ENCODE peak calls at places on chromosome 16, in four cellular contexts. T is HCT116, S is upper lobe of left lung, N is Panc1. X is an unnamed sample.

GRCh38 chr16:21937387-21937829 is 15.8 kb upstream of the UQCRC2 start:
- DNase-seq in S (no peak), T (no peak), N (no peak), X (no peak)

GRCh38 chr16:81921415-81921814 is 89.9 kb downstream of the SDR42E1 start:
- DNase-seq in S (no peak), T (no peak), N (no peak), X (peak)

GRCh38 chr16:69497876-69498596 is 67.7 kb upstream of the NFAT5 start:
- DNase-seq in N (no peak), S (no peak), T (no peak), X (no peak)

GRCh38 chr16:47026947-47027346 is 53.5 kb upstream of the DNAJA2 start:
- DNase-seq in T (no peak), N (no peak), S (no peak), X (no peak)

GRCh38 chr16:86881118-86881510 is 302.8 kb downstream of the FOXL1 start:
- DNase-seq in N (no peak), T (no peak), S (no peak), X (no peak)

GRCh38 chr16:57049678-57050077 is 42.7 kb upstream of the CPNE2 start:
- DNase-seq in S (no peak), T (no peak), N (no peak), X (no peak)

GRCh38 chr16:89031715-89032659 is 55.0 kb upstream of the CBFA2T3 start:
- DNase-seq in N (no peak), T (no peak), S (peak), X (no peak)

GRCh38 chr16:81466351-81466960 is 21.8 kb downstream of the CMIP start:
- DNase-seq in N (no peak), T (no peak), S (no peak), X (no peak)

GRCh38 chr16:66605177-66605999 is 884 bp downstream of the CMTM3 start:
- DNase-seq in N (no peak), T (no peak), S (peak), X (peak)

GRCh38 chr16:12458591-12459400 is 344.9 kb downstream of the CPPED1 start:
- DNase-seq in N (no peak), T (no peak), S (peak), X (no peak)

GRCh38 chr16:20911361-20911760 is 10.8 kb downstream of the LYRM1 start:
- DNase-seq in N (no peak), S (no peak), T (no peak), X (no peak)

GRCh38 chr16:3610698-3611144 is 685 bp downstream of the SLX4 start:
- DNase-seq in T (no peak), N (no peak), S (no peak), X (no peak)

GRCh38 chr16:813204-813915 is 12.8 kb upstream of the GNG13 start:
- DNase-seq in S (no peak), N (no peak), T (no peak), X (no peak)

GRCh38 chr16:11198375-11198774 is 57.6 kb downstream of the SOCS1 start:
- DNase-seq in N (no peak), T (no peak), S (no peak), X (no peak)

GRCh38 chr16:81647527-81647926 is 131.6 kb upstream of the PLCG2 start:
- DNase-seq in T (peak), N (peak), S (no peak), X (no peak)

GRCh38 chr16:8751481-8752311 is 45.7 kb downstream of the TMEM186 start:
- DNase-seq in N (no peak), S (no peak), T (peak), X (peak)

GRCh38 chr16:77414752-77415231 is 20.0 kb downstream of the ADAMTS18 start:
- DNase-seq in N (peak), S (no peak), T (no peak), X (no peak)

GRCh38 chr16:89017956-89018604 is 41.1 kb upstream of the CBFA2T3 start:
- DNase-seq in T (no peak), S (no peak), N (no peak), X (peak)

GRCh38 chr16:66116163-66116792 is 250.2 kb upstream of the CDH5 start:
- DNase-seq in T (no peak), S (no peak), N (no peak), X (peak)

GRCh38 chr16:13883266-13883665 is 36.7 kb upstream of the ERCC4 start:
- DNase-seq in T (no peak), S (no peak), N (no peak), X (no peak)

GRCh38 chr16:15576960-15577958 is 65.7 kb downstream of the MARF1 start:
- DNase-seq in N (no peak), S (no peak), T (no peak), X (no peak)

GRCh38 chr16:57166951-57167350 is 18.9 kb downstream of the PSME3IP1 start:
- DNase-seq in T (no peak), N (no peak), S (peak), X (peak)

GRCh38 chr16:64121473-64121872 is 1000.4 kb downstream of the CDH11 start:
- DNase-seq in S (no peak), T (no peak), N (no peak), X (no peak)

DNA sequence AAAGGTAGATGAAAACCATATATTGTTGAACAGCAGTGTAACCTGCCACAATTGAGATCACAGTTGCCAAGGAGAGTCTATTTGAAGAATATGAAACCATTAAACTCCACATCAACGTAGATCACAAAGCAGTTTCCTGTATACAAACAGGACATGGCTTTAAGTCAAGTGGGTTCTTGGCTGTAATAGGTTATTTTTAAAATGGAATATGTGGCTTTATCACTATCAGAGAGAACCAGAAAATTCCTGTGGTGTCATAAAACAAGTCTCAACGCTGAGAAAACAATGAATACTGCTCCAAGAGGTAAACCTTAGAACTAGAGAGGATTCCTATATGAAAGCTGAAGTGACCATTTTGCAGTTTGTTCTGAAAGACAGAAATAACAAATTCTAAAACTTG is 999.7 kb downstream of the CDH11 start:
- DNase-seq in T (no peak), N (no peak), S (no peak), X (no peak)
- TF ChIP-seq POLR2AphosphoS5 in T (no peak), N (no peak), S (no peak), X (no peak)

DNA sequence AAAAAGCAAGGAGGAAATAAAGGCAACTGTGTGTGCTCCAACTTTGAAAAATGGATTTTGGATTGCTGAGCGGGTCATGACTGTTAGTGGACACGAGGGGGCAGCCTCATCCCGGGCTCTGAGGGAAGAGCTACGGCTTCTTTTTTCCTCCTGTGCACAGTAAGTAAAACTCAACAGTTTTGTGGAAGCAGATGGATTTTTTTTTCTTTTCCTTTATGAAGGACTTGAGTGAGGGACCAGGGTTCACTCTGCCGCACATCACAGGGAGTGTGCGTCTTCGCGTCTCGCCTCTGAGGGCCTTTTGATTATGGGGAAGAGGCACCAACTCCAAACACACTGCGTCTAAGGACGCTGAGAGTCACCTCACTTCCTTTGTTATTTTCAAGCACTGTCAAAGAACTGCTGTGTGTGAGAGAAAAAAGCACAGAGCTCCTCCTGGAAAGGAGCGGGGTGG is 80.3 kb upstream of the GOT2 start:
- DNase-seq in S (peak), N (no peak), T (peak), X (no peak)
- H3K4me3 ChIP-seq in S (peak), N (no peak), T (no peak), X (peak)

GRCh38 chr16:84282533-84282932 is 12.1 kb upstream of the WFDC1 start:
- DNase-seq in N (no peak), T (no peak), S (no peak), X (no peak)

GRCh38 chr16:84288902-84289301 is 5.8 kb upstream of the WFDC1 start:
- DNase-seq in N (no peak), S (no peak), T (no peak), X (no peak)

GRCh38 chr16:84283314-84284167 is 11.1 kb upstream of the WFDC1 start:
- DNase-seq in N (no peak), T (no peak), S (no peak), X (no peak)

GRCh38 chr16:84284168-84284722 is 10.4 kb upstream of the WFDC1 start:
- DNase-seq in T (no peak), N (no peak), S (peak), X (peak)

GRCh38 chr16:84286568-84287220 is 8.0 kb upstream of the WFDC1 start:
- DNase-seq in T (no peak), S (peak), N (no peak), X (peak)
- TF ChIP-seq POLR2AphosphoS5 in T (no peak), S (peak), N (no peak), X (peak)

GRCh38 chr16:18024566-18024965 is 312.0 kb downstream of the NPIPA8 start:
- DNase-seq in N (no peak), T (no peak), S (no peak), X (no peak)
- H3K4me3 ChIP-seq in N (no peak), T (no peak), S (no peak), X (no peak)

X was measured in sigmoid colon.